ENCODE peak calls at places on chromosomes 16 and 17, in nine cellular contexts. S is naive thymus-derived CD4-positive, alpha-beta T cell; P is GM23338; G is CD4-positive, alpha-beta T cell; E is iPS DF 6.9; T is fibroblast of lung; O is SJSA1; R is AG04450; M is IMR-90. A is an unnamed sample.

GRCh38 chr16:20385844-20386832 is 18.4 kb downstream of the PDILT start:
- DNase-seq in G (peak; percentile 19), P (peak; percentile 81), R (peak; percentile 6), T (peak; percentile 10), O (peak; percentile 52), S (peak; percentile 18), M (peak; percentile 36), E (peak; percentile 57), A (peak; percentile 6)

GRCh38 chr17:6494239-6494941 is 50.1 kb downstream of the PIMREG start:
- DNase-seq in M (no peak), G (no peak), T (peak; percentile 62), R (no peak), O (no peak), S (no peak), E (no peak), P (no peak), A (no peak)

GRCh38 chr17:12547829-12548228 is 117.9 kb upstream of the MYOCD start:
- DNase-seq in P (no peak), E (no peak), O (no peak), G (no peak), S (no peak), T (no peak), M (no peak), R (no peak), A (no peak)

GRCh38 chr17:61551255-61551742 is 39.7 kb downstream of the NACA2 start:
- DNase-seq in M (peak; percentile 67), T (peak; percentile 37), E (no peak), R (no peak), G (no peak), P (peak; percentile 61), S (no peak), O (no peak), A (no peak)

GRCh38 chr16:576823-577201 is 7.0 kb downstream of the PIGQ start:
- DNase-seq in S (no peak), R (no peak), P (peak; percentile 80), E (no peak), T (no peak), M (no peak), O (no peak), G (no peak), A (no peak)

GRCh38 chr16:22008215-22009142 is 568 bp downstream of the MOSMO start:
- DNase-seq in G (no peak), T (peak; percentile 20), P (peak; percentile 62), M (no peak), E (no peak), R (no peak), S (peak; percentile 17), O (no peak), A (no peak)

GRCh38 chr17:45221081-45221996 is at the start of gene FMNL1:
- DNase-seq in S (peak; percentile 56), R (no peak), G (no peak), E (no peak), M (no peak), T (no peak), O (peak; percentile 48), P (peak; percentile 80), A (no peak)

GRCh38 chr17:1137465-1137894 is 42.3 kb downstream of the ABR start:
- DNase-seq in O (no peak), G (no peak), E (no peak), S (no peak), P (peak; percentile 86), T (peak; percentile 35), M (no peak), R (no peak), A (no peak)

GRCh38 chr17:31674717-31675349 is 184.2 kb downstream of the COPRS start:
- DNase-seq in G (no peak), T (peak; percentile 75), O (no peak), P (no peak), M (peak; percentile 80), E (no peak), R (no peak), S (no peak), A (no peak)

GRCh38 chr16:49930841-49931240 is 74.9 kb upstream of the ZNF423 start:
- DNase-seq in T (no peak), P (no peak), M (no peak), E (no peak), G (no peak), R (no peak), O (no peak), S (no peak), A (no peak)

GRCh38 chr17:32102172-32102571 is 40.1 kb upstream of the RHOT1 start:
- DNase-seq in T (no peak), O (no peak), M (no peak), G (no peak), P (peak; percentile 34), S (no peak), R (no peak), E (no peak), A (no peak)

GRCh38 chr17:3689262-3690093 is 6.5 kb downstream of the P2RX5 start:
- DNase-seq in P (no peak), S (no peak), R (no peak), O (no peak), G (no peak), E (no peak), T (no peak), M (no peak), A (no peak)

GRCh38 chr16:72355561-72355960 is 183.6 kb upstream of the PMFBP1 start:
- DNase-seq in R (no peak), E (no peak), P (no peak), O (no peak), M (peak; percentile 51), G (no peak), S (no peak), T (peak; percentile 85), A (no peak)

GRCh38 chr17:6670999-6671398 is 19.4 kb downstream of the C17orf100 start:
- DNase-seq in M (no peak), T (no peak), R (no peak), S (no peak), E (no peak), O (no peak), G (no peak), P (no peak), A (no peak)

GRCh38 chr17:79939755-79940154 is 95.9 kb downstream of the TBC1D16 start:
- DNase-seq in M (no peak), P (no peak), R (no peak), E (no peak), G (no peak), S (no peak), T (no peak), O (no peak), A (no peak)

GRCh38 chr16:31472559-31473203 is 729 bp downstream of the TGFB1I1 start:
- DNase-seq in S (no peak), M (peak; percentile 88), G (no peak), T (peak; percentile 91), E (no peak), O (peak; percentile 98), P (peak; percentile 92), R (peak; percentile 69), A (no peak)

GRCh38 chr16:12330541-12330940 is 354.0 kb downstream of the SNX29 start:
- DNase-seq in G (no peak), R (no peak), E (no peak), M (no peak), T (no peak), O (no peak), P (no peak), S (no peak), A (no peak)

GRCh38 chr17:40326014-40326831 is 17.2 kb downstream of the RARA start:
- DNase-seq in P (no peak), E (no peak), G (peak; percentile 44), R (no peak), M (no peak), O (no peak), S (no peak), T (no peak), A (no peak)

GRCh38 chr16:56861092-56861610 is 3.9 kb upstream of the SLC12A3 start:
- DNase-seq in G (no peak), P (no peak), E (no peak), O (no peak), T (peak; percentile 14), R (no peak), M (no peak), S (no peak), A (no peak)

GRCh38 chr17:20208717-20209116 is 199.6 kb downstream of the SPECC1 start:
- DNase-seq in T (peak; percentile 47), M (no peak), R (no peak), O (no peak), P (no peak), E (no peak), G (no peak), S (no peak), A (no peak)
- H3K27ac ChIP-seq in T (no peak overlapping the region), M (no peak overlapping the region), R (no peak overlapping the region), O (no peak overlapping the region), P (no peak overlapping the region), E (no peak overlapping the region), G (no peak overlapping the region), S (no peak overlapping the region), A (no peak overlapping the region)

GRCh38 chr16:54334208-54334607 is 47.6 kb upstream of the IRX3 start:
- DNase-seq in R (no peak), M (no peak), O (no peak), P (no peak), T (peak; percentile 8), E (no peak), S (no peak), G (no peak), A (no peak)
- H3K27ac ChIP-seq in R (no peak overlapping the region), M (no peak overlapping the region), O (no peak overlapping the region), P (no peak overlapping the region), T (no peak overlapping the region), E (no peak overlapping the region), S (no peak overlapping the region), G (no peak overlapping the region), A (no peak overlapping the region)

GRCh38 chr16:69706256-69706974 is 19.9 kb downstream of the NQO1 start:
- DNase-seq in T (no peak), M (no peak), S (no peak), P (no peak), R (no peak), O (no peak), G (no peak), E (no peak), A (no peak)
- H3K27ac ChIP-seq in T (no peak overlapping the region), M (no peak overlapping the region), S (no peak overlapping the region), P (peak overlapping the region; percentile 70), R (no peak overlapping the region), O (no peak overlapping the region), G (no peak overlapping the region), E (no peak overlapping the region), A (peak overlapping the region; percentile 19)

DNA sequence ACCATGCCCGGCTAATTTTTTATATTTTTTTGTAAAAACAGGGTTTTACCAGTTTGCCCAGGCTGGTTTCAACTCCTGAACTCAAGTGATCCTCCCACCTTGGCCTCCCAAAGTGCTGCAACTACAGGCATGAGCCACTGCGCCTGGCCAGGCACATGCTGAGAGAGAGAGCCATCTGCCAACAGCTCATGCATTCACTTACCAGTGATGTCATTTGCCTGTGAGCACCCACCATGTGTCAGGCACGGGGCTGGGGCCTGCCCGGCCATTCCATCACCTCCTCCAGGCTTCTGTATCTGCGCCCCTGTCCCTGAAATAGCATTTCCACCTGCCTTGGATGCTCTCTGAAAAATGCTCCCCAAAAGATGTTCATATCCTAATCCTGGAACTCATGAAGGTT is 43.6 kb upstream of the PEMT start:
- DNase-seq in P (no peak), R (no peak), O (no peak), S (no peak), G (no peak), E (no peak), M (no peak), T (no peak), A (no peak)
- H3K27ac ChIP-seq in P (no peak overlapping the region), R (no peak overlapping the region), O (no peak overlapping the region), S (no peak overlapping the region), G (no peak overlapping the region), E (no peak overlapping the region), M (no peak overlapping the region), T (no peak overlapping the region), A (no peak overlapping the region)

GRCh38 chr17:18246880-18247612 is 11.5 kb downstream of the FLII start:
- DNase-seq in T (peak; percentile 33), M (peak; percentile 8), R (no peak), P (peak; percentile 97), O (peak; percentile 59), E (no peak), G (no peak), S (no peak), A (no peak)
- H3K27ac ChIP-seq in T (no peak overlapping the region), M (no peak overlapping the region), R (no peak overlapping the region), P (peak overlapping the region; percentile 85), O (no peak overlapping the region), E (no peak overlapping the region), G (no peak overlapping the region), S (no peak overlapping the region), A (no peak overlapping the region)

A was measured in SK-N-MC.